ENCODE peak calls at places on chromosomes 5 and 9, in ten cellular contexts. One of them, this sample, is unnamed.

GRCh38 chr9:101480386-101480785 is 44.8 kb upstream of the ALDOB start:
- DNase-seq in psoas muscle: no peak
- DNase-seq in neural progenitor cell: no peak
- DNase-seq in small intestine: peak; percentile 97
- DNase-seq in choroid plexus epithelial cell: no peak
- DNase-seq in A673: no peak
- DNase-seq in SJSA1: no peak
- DNase-seq in ovary: no peak
- DNase-seq in AG09309: no peak
- DNase-seq in SJCRH30: no peak
- DNase-seq in this sample: no peak

GRCh38 chr5:124702442-124703024 is 43.9 kb downstream of the ZNF608 start:
- DNase-seq in AG09309: no peak
- DNase-seq in neural progenitor cell: no peak
- DNase-seq in SJSA1: no peak
- DNase-seq in choroid plexus epithelial cell: no peak
- DNase-seq in small intestine: no peak
- DNase-seq in A673: peak; percentile 7
- DNase-seq in psoas muscle: no peak
- DNase-seq in ovary: no peak
- DNase-seq in SJCRH30: no peak
- DNase-seq in this sample: no peak

GRCh38 chr9:36969216-36969771 is 64.8 kb downstream of the PAX5 start:
- DNase-seq in A673: no peak
- DNase-seq in neural progenitor cell: peak; percentile 56
- DNase-seq in AG09309: no peak
- DNase-seq in choroid plexus epithelial cell: no peak
- DNase-seq in psoas muscle: no peak
- DNase-seq in ovary: no peak
- DNase-seq in small intestine: no peak
- DNase-seq in SJCRH30: no peak
- DNase-seq in SJSA1: no peak
- DNase-seq in this sample: no peak

GRCh38 chr9:106880863-106881262 is 17.9 kb downstream of the ZNF462 start:
- DNase-seq in small intestine: no peak
- DNase-seq in SJSA1: no peak
- DNase-seq in A673: no peak
- DNase-seq in neural progenitor cell: no peak
- DNase-seq in AG09309: no peak
- DNase-seq in ovary: no peak
- DNase-seq in SJCRH30: no peak
- DNase-seq in psoas muscle: peak; percentile 73
- DNase-seq in choroid plexus epithelial cell: no peak
- DNase-seq in this sample: no peak

GRCh38 chr5:150289551-150290390 is at the start of gene CAMK2A:
- DNase-seq in small intestine: no peak
- DNase-seq in SJCRH30: no peak
- DNase-seq in AG09309: no peak
- DNase-seq in A673: no peak
- DNase-seq in ovary: no peak
- DNase-seq in choroid plexus epithelial cell: no peak
- DNase-seq in SJSA1: no peak
- DNase-seq in neural progenitor cell: peak; percentile 81
- DNase-seq in psoas muscle: no peak
- DNase-seq in this sample: no peak

GRCh38 chr5:82684153-82684552 is 393.0 kb downstream of the TMEM167A start:
- DNase-seq in small intestine: no peak
- DNase-seq in choroid plexus epithelial cell: no peak
- DNase-seq in ovary: no peak
- DNase-seq in SJSA1: no peak
- DNase-seq in AG09309: no peak
- DNase-seq in A673: no peak
- DNase-seq in neural progenitor cell: no peak
- DNase-seq in psoas muscle: no peak
- DNase-seq in SJCRH30: no peak
- DNase-seq in this sample: no peak

GRCh38 chr9:69190086-69190865 is 16.2 kb downstream of the TJP2 start:
- DNase-seq in psoas muscle: no peak
- DNase-seq in SJSA1: no peak
- DNase-seq in choroid plexus epithelial cell: no peak
- DNase-seq in AG09309: no peak
- DNase-seq in A673: no peak
- DNase-seq in SJCRH30: no peak
- DNase-seq in small intestine: no peak
- DNase-seq in ovary: no peak
- DNase-seq in neural progenitor cell: no peak
- DNase-seq in this sample: no peak

GRCh38 chr9:16138961-16139441 is 586.2 kb downstream of the CCDC171 start:
- DNase-seq in neural progenitor cell: no peak
- DNase-seq in AG09309: peak; percentile 52
- DNase-seq in small intestine: no peak
- DNase-seq in psoas muscle: peak; percentile 71
- DNase-seq in ovary: peak; percentile 23
- DNase-seq in SJSA1: no peak
- DNase-seq in A673: no peak
- DNase-seq in choroid plexus epithelial cell: peak; percentile 94
- DNase-seq in SJCRH30: peak; percentile 76
- DNase-seq in this sample: peak; percentile 74

GRCh38 chr5:172816887-172817418 is 17.1 kb upstream of the ERGIC1 start:
- DNase-seq in ovary: no peak
- DNase-seq in choroid plexus epithelial cell: peak; percentile 84
- DNase-seq in neural progenitor cell: no peak
- DNase-seq in AG09309: no peak
- DNase-seq in psoas muscle: no peak
- DNase-seq in SJCRH30: no peak
- DNase-seq in A673: peak; percentile 44
- DNase-seq in SJSA1: peak; percentile 69
- DNase-seq in small intestine: no peak
- DNase-seq in this sample: no peak

GRCh38 chr5:57600321-57600720 is 117.7 kb upstream of the ACTBL2 start:
- DNase-seq in choroid plexus epithelial cell: peak; percentile 8
- DNase-seq in ovary: no peak
- DNase-seq in SJSA1: no peak
- DNase-seq in neural progenitor cell: no peak
- DNase-seq in psoas muscle: no peak
- DNase-seq in small intestine: no peak
- DNase-seq in SJCRH30: no peak
- DNase-seq in AG09309: no peak
- DNase-seq in A673: no peak
- DNase-seq in this sample: no peak

GRCh38 chr5:64954518-64954917 is 185.8 kb downstream of the CWC27 start:
- DNase-seq in ovary: no peak
- DNase-seq in SJSA1: no peak
- DNase-seq in neural progenitor cell: no peak
- DNase-seq in small intestine: no peak
- DNase-seq in choroid plexus epithelial cell: no peak
- DNase-seq in SJCRH30: no peak
- DNase-seq in A673: no peak
- DNase-seq in AG09309: no peak
- DNase-seq in psoas muscle: no peak
- DNase-seq in this sample: no peak

GRCh38 chr9:110095238-110095637 is 112.7 kb downstream of the C9orf152 start:
- DNase-seq in ovary: no peak
- DNase-seq in choroid plexus epithelial cell: peak; percentile 92
- DNase-seq in small intestine: no peak
- DNase-seq in psoas muscle: no peak
- DNase-seq in SJSA1: no peak
- DNase-seq in SJCRH30: no peak
- DNase-seq in AG09309: no peak
- DNase-seq in neural progenitor cell: no peak
- DNase-seq in A673: no peak
- DNase-seq in this sample: no peak

GRCh38 chr9:122912964-122913673 is at the start of gene ZBTB6:
- DNase-seq in A673: peak; percentile 93
- DNase-seq in ovary: peak; percentile 49
- DNase-seq in SJCRH30: peak; percentile 87
- DNase-seq in choroid plexus epithelial cell: peak; percentile 88
- DNase-seq in AG09309: peak; percentile 45
- DNase-seq in small intestine: peak; percentile 87
- DNase-seq in neural progenitor cell: peak; percentile 83
- DNase-seq in SJSA1: peak; percentile 70
- DNase-seq in psoas muscle: peak; percentile 71
- DNase-seq in this sample: peak; percentile 78

GRCh38 chr9:113719919-113720318 is 156.2 kb upstream of the ZNF618 start:
- DNase-seq in small intestine: no peak
- DNase-seq in choroid plexus epithelial cell: no peak
- DNase-seq in A673: no peak
- DNase-seq in AG09309: no peak
- DNase-seq in SJCRH30: no peak
- DNase-seq in neural progenitor cell: no peak
- DNase-seq in ovary: no peak
- DNase-seq in SJSA1: peak; percentile 18
- DNase-seq in psoas muscle: no peak
- DNase-seq in this sample: no peak

DNA sequence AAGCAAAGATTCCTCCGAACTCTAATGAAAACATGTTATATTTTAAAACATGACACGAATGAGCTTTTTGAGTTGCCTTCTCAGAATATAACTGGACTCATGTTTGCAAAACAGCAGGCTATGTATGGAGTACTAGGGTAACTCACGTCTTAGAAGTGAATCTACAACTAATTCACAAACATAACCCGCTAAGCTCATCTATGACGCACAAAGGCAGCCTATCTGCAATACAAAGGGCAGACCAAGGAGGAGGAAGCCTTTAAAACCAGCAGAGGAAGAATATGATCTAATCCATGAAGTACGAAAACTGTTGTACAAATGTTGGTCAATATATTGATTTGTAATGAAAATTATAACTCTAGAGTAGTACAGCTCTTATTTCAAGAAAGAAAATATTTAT is 67.0 kb downstream of the CETN3 start:
- DNase-seq in ovary: no peak
- DNase-seq in A673: no peak
- DNase-seq in neural progenitor cell: no peak
- DNase-seq in psoas muscle: no peak
- DNase-seq in small intestine: no peak
- DNase-seq in AG09309: no peak
- DNase-seq in choroid plexus epithelial cell: no peak
- DNase-seq in SJCRH30: no peak
- DNase-seq in SJSA1: no peak
- DNase-seq in this sample: no peak
- H3K4me3 ChIP-seq in ovary: no peak overlapping the region
- H3K4me3 ChIP-seq in A673: no peak overlapping the region
- H3K4me3 ChIP-seq in neural progenitor cell: no peak overlapping the region
- H3K4me3 ChIP-seq in psoas muscle: no peak overlapping the region
- H3K4me3 ChIP-seq in small intestine: no peak overlapping the region
- H3K4me3 ChIP-seq in AG09309: no peak overlapping the region
- H3K4me3 ChIP-seq in choroid plexus epithelial cell: no peak overlapping the region
- H3K4me3 ChIP-seq in SJCRH30: no peak overlapping the region
- H3K4me3 ChIP-seq in SJSA1: no peak overlapping the region
- H3K4me3 ChIP-seq in this sample: no peak overlapping the region

GRCh38 chr5:42950091-42950465 is 90.0 kb downstream of the ANXA2R start:
- DNase-seq in A673: no peak
- DNase-seq in choroid plexus epithelial cell: no peak
- DNase-seq in AG09309: no peak
- DNase-seq in SJCRH30: no peak
- DNase-seq in ovary: no peak
- DNase-seq in small intestine: no peak
- DNase-seq in SJSA1: no peak
- DNase-seq in psoas muscle: no peak
- DNase-seq in neural progenitor cell: no peak
- DNase-seq in this sample: no peak

GRCh38 chr5:42951169-42951846 is 88.8 kb downstream of the ANXA2R start:
- DNase-seq in psoas muscle: peak; percentile 50
- DNase-seq in SJSA1: no peak
- DNase-seq in SJCRH30: no peak
- DNase-seq in A673: peak; percentile 74
- DNase-seq in AG09309: no peak
- DNase-seq in ovary: no peak
- DNase-seq in small intestine: peak; percentile 28
- DNase-seq in neural progenitor cell: no peak
- DNase-seq in choroid plexus epithelial cell: peak; percentile 47
- DNase-seq in this sample: peak; percentile 60

GRCh38 chr5:42951847-42952411 is 88.2 kb downstream of the ANXA2R start:
- DNase-seq in ovary: peak; percentile 25
- DNase-seq in SJCRH30: no peak
- DNase-seq in psoas muscle: peak; percentile 23
- DNase-seq in neural progenitor cell: no peak
- DNase-seq in small intestine: peak; percentile 25
- DNase-seq in SJSA1: no peak
- DNase-seq in A673: no peak
- DNase-seq in AG09309: no peak
- DNase-seq in choroid plexus epithelial cell: peak; percentile 64
- DNase-seq in this sample: no peak

GRCh38 chr5:42949348-42950090 is 90.6 kb downstream of the ANXA2R start:
- DNase-seq in SJSA1: no peak
- DNase-seq in A673: peak; percentile 90
- DNase-seq in choroid plexus epithelial cell: peak; percentile 86
- DNase-seq in ovary: no peak
- DNase-seq in psoas muscle: peak; percentile 51
- DNase-seq in neural progenitor cell: no peak
- DNase-seq in small intestine: peak; percentile 54
- DNase-seq in AG09309: peak; percentile 35
- DNase-seq in SJCRH30: no peak
- DNase-seq in this sample: peak; percentile 65

GRCh38 chr5:42950466-42951168 is 89.5 kb downstream of the ANXA2R start:
- DNase-seq in ovary: peak; percentile 57
- DNase-seq in neural progenitor cell: no peak
- DNase-seq in choroid plexus epithelial cell: peak; percentile 100
- DNase-seq in SJSA1: peak; percentile 94
- DNase-seq in small intestine: peak; percentile 89
- DNase-seq in AG09309: peak; percentile 100
- DNase-seq in SJCRH30: peak; percentile 51
- DNase-seq in psoas muscle: peak; percentile 68
- DNase-seq in A673: peak; percentile 97
- DNase-seq in this sample: peak; percentile 91
- H3K4me3 ChIP-seq in ovary: peak overlapping the region; percentile 55
- H3K4me3 ChIP-seq in neural progenitor cell: no peak overlapping the region
- H3K4me3 ChIP-seq in choroid plexus epithelial cell: peak overlapping the region; percentile 71
- H3K4me3 ChIP-seq in SJSA1: peak overlapping the region; percentile 23
- H3K4me3 ChIP-seq in small intestine: peak overlapping the region; percentile 68
- H3K4me3 ChIP-seq in AG09309: peak overlapping the region; percentile 51
- H3K4me3 ChIP-seq in SJCRH30: peak overlapping the region; percentile 37
- H3K4me3 ChIP-seq in psoas muscle: peak overlapping the region; percentile 75
- H3K4me3 ChIP-seq in A673: peak overlapping the region; percentile 49
- H3K4me3 ChIP-seq in this sample: peak overlapping the region; percentile 44

DNA sequence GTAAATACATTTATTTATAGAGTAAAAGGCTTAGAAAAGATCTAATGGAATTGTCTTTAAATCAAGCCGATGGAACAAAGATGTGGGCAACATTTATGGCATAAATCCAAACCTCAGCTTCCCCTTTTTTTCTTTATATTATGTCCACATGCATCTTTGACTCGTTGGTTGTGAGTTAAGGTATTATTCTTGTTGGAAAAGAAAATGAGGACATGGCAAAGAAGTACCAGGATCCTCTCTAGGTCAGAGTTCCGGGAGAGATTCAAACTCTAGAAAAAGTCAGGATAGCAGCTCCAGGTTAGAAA is 500 bp upstream of the NME5 start:
- DNase-seq in small intestine: no peak
- DNase-seq in SJSA1: no peak
- DNase-seq in psoas muscle: no peak
- DNase-seq in ovary: no peak
- DNase-seq in A673: no peak
- DNase-seq in AG09309: no peak
- DNase-seq in SJCRH30: no peak
- DNase-seq in choroid plexus epithelial cell: no peak
- DNase-seq in neural progenitor cell: no peak
- DNase-seq in this sample: no peak
- H3K4me3 ChIP-seq in small intestine: no peak overlapping the region
- H3K4me3 ChIP-seq in SJSA1: no peak overlapping the region
- H3K4me3 ChIP-seq in psoas muscle: peak overlapping the region; percentile 69
- H3K4me3 ChIP-seq in ovary: no peak overlapping the region
- H3K4me3 ChIP-seq in A673: no peak overlapping the region
- H3K4me3 ChIP-seq in AG09309: no peak overlapping the region
- H3K4me3 ChIP-seq in SJCRH30: no peak overlapping the region
- H3K4me3 ChIP-seq in choroid plexus epithelial cell: no peak overlapping the region
- H3K4me3 ChIP-seq in neural progenitor cell: peak overlapping the region; percentile 70
- H3K4me3 ChIP-seq in this sample: peak overlapping the region; percentile 61

GRCh38 chr5:142078706-142079105 is 29.9 kb upstream of the NDFIP1 start:
- DNase-seq in neural progenitor cell: no peak
- DNase-seq in choroid plexus epithelial cell: no peak
- DNase-seq in A673: no peak
- DNase-seq in SJSA1: no peak
- DNase-seq in AG09309: no peak
- DNase-seq in small intestine: no peak
- DNase-seq in psoas muscle: no peak
- DNase-seq in SJCRH30: no peak
- DNase-seq in ovary: no peak
- DNase-seq in this sample: no peak
- H3K4me3 ChIP-seq in neural progenitor cell: no peak overlapping the region
- H3K4me3 ChIP-seq in choroid plexus epithelial cell: no peak overlapping the region
- H3K4me3 ChIP-seq in A673: no peak overlapping the region
- H3K4me3 ChIP-seq in SJSA1: no peak overlapping the region
- H3K4me3 ChIP-seq in AG09309: no peak overlapping the region
- H3K4me3 ChIP-seq in small intestine: no peak overlapping the region
- H3K4me3 ChIP-seq in psoas muscle: no peak overlapping the region
- H3K4me3 ChIP-seq in SJCRH30: no peak overlapping the region
- H3K4me3 ChIP-seq in ovary: no peak overlapping the region
- H3K4me3 ChIP-seq in this sample: no peak overlapping the region

This sample was measured in right atrium auricular region.